ENCODE peak calls at places on chromosomes 5 and 9, in seven cellular contexts. I is mesenchymal stem cell, F is mesendoderm, B is H1, H is H9, C is neuronal stem cell, R is IMR-90. N is an unnamed sample.

GRCh38 chr5:38258319-38259061 is at the start of gene EGFLAM:
- DNase-seq in H (peak; percentile 75), C (peak; percentile 56), F (peak; percentile 88), B (peak; percentile 43), I (peak; percentile 39), R (no peak), N (no peak)

GRCh38 chr9:84493284-84493947 is 152.9 kb upstream of the SLC28A3 start:
- DNase-seq in R (no peak), I (no peak), H (peak; percentile 64), F (peak; percentile 40), C (no peak), B (no peak), N (no peak)

GRCh38 chr9:126376311-126376902 is 49.8 kb downstream of the MVB12B start:
- DNase-seq in F (peak; percentile 22), C (peak; percentile 35), H (no peak), R (no peak), I (no peak), B (no peak), N (no peak)

GRCh38 chr9:136765041-136765440 is 723 bp upstream of the LCN15 start:
- DNase-seq in I (no peak), B (no peak), C (no peak), H (peak; percentile 27), R (no peak), F (no peak), N (no peak)

GRCh38 chr5:79146352-79146751 is 34.7 kb downstream of the BHMT start:
- DNase-seq in R (peak; percentile 27), H (no peak), I (no peak), C (no peak), B (no peak), F (no peak), N (no peak)

GRCh38 chr9:91681461-91682305 is 258.1 kb upstream of the NFIL3 start:
- DNase-seq in H (peak; percentile 87), F (peak; percentile 79), B (peak; percentile 47), R (peak; percentile 64), C (peak; percentile 58), I (peak; percentile 66), N (peak; percentile 68)

GRCh38 chr5:35182541-35183242 is 47.6 kb downstream of the PRLR start:
- DNase-seq in C (no peak), R (no peak), F (peak; percentile 24), H (no peak), B (no peak), I (no peak), N (no peak)

GRCh38 chr9:124087226-124087625 is 75.7 kb downstream of the LHX2 start:
- DNase-seq in H (no peak), B (no peak), R (no peak), I (no peak), C (no peak), F (no peak), N (no peak)

GRCh38 chr5:138461343-138462125 is 3.7 kb upstream of the EGR1 start:
- DNase-seq in F (peak; percentile 45), H (no peak), I (peak; percentile 86), B (no peak), R (peak; percentile 87), C (no peak), N (peak; percentile 68)

GRCh38 chr9:91843623-91844111 is 106.4 kb downstream of the ROR2 start:
- DNase-seq in I (no peak), F (no peak), C (no peak), H (no peak), R (no peak), B (no peak), N (no peak)

GRCh38 chr5:73230264-73231244 is 57.6 kb downstream of the TMEM174 start:
- DNase-seq in R (no peak), F (peak; percentile 51), C (no peak), B (no peak), I (no peak), H (peak; percentile 68), N (no peak)

GRCh38 chr5:10498350-10498749 is 56.7 kb downstream of the ROPN1L start:
- DNase-seq in R (no peak), C (no peak), B (no peak), I (no peak), F (no peak), H (peak; percentile 47), N (no peak)

GRCh38 chr9:98121096-98121495 is 2.1 kb upstream of the TRIM14 start:
- DNase-seq in B (no peak), C (no peak), R (no peak), I (no peak), H (no peak), F (no peak), N (peak; percentile 28)

DNA sequence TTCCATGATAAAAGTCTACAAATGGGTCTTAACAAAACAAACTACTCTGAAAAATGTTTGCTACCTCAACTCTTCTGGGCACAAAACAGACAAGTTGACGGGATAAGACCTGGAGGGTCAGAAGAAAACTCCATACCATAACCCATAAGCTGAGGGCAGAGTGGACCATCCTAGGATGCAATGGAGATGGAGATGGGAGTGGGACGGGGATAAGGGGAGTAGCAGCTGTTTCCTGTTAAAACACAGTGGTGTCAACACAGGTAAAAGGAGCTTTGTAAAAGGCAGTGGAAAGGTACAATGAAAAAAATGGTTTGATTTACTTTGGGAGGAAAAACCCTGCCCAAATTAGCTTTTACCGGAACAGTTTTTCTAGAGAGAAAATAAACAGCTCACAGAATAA is 41.6 kb downstream of the CEMIP2 start:
- DNase-seq in H (no peak), C (no peak), B (no peak), I (no peak), F (no peak), R (no peak), N (no peak)
- H2AK5ac ChIP-seq in H (no peak overlapping the region), C (no peak overlapping the region), B (no peak overlapping the region), I (no peak overlapping the region), F (no peak overlapping the region), R (peak overlapping the region; percentile 70), N (no peak overlapping the region)

GRCh38 chr9:113872485-113873143 is 3.5 kb upstream of the ZNF618 start:
- DNase-seq in C (no peak), B (no peak), F (no peak), I (no peak), R (no peak), H (no peak), N (no peak)
- H3K4me1 ChIP-seq in C (peaks cover 3% of the 10 kb centered on the region), B (peaks cover 4% of the 10 kb centered on the region), F (no peaks in the 10 kb centered on the region), I (no peaks in the 10 kb centered on the region), R (no peaks in the 10 kb centered on the region), H (peaks cover 8% of the 10 kb centered on the region), N (no peaks in the 10 kb centered on the region)

DNA sequence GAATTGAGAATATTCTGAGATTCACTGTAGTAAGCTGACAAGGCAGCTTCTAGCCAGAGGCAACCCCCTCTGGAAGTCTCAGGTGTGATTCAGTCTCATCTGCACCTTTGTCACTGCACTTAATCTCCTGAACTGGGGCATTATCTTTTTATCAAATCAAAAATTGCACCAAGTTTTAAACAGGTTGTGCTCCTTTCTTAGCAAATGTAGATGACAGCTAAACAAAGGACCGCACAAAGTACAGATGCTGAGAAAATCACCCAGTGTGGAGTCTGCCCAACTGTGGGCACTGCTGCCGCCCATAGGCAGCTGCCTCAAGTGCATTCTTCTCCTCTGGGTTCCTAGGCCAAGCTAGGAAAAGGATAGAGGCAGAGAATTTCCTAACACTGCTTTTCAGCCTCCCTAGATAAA is 51.1 kb downstream of the STARD4 start:
- DNase-seq in I (peak; percentile 52), R (peak; percentile 25), F (peak; percentile 72), B (peak; percentile 36), H (peak; percentile 66), C (peak; percentile 31), N (peak; percentile 61)
- H2AK5ac ChIP-seq in I (no peak overlapping the region), R (no peak overlapping the region), F (no peak overlapping the region), B (no peak overlapping the region), H (no peak overlapping the region), C (no peak overlapping the region), N (no peak overlapping the region)

GRCh38 chr5:173682313-173682712 is 65.9 kb upstream of the BOD1 start:
- DNase-seq in B (no peak), H (no peak), F (no peak), C (no peak), R (no peak), I (no peak), N (peak; percentile 13)
- H3K4me1 ChIP-seq in B (no peaks in the 10 kb centered on the region), H (no peaks in the 10 kb centered on the region), F (no peaks in the 10 kb centered on the region), C (no peaks in the 10 kb centered on the region), R (no peaks in the 10 kb centered on the region), I (no peaks in the 10 kb centered on the region), N (no peaks in the 10 kb centered on the region)

DNA sequence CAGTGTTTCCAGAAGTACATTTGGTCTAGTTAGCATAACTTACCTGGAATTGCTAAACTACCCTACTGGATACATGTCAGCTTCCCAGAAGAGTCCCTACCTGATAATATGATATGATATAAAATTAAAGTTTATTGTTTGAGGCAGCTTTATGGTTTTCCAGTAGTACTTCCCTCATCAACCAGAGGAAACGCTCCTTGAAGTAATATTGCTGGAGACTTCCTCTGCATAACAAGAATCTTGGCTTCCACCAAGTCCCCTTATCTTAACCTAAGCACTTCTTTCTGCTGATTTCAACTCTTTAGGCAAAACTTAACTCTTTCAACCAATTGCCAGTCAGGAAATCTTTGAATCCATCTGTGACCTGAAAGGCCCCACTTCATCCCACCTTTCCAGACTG is 214.3 kb upstream of the PTGER4 start:
- DNase-seq in H (no peak), B (no peak), C (no peak), R (no peak), F (no peak), I (no peak), N (no peak)
- H2AK5ac ChIP-seq in H (no peak overlapping the region), B (no peak overlapping the region), C (no peak overlapping the region), R (no peak overlapping the region), F (no peak overlapping the region), I (no peak overlapping the region), N (no peak overlapping the region)

DNA sequence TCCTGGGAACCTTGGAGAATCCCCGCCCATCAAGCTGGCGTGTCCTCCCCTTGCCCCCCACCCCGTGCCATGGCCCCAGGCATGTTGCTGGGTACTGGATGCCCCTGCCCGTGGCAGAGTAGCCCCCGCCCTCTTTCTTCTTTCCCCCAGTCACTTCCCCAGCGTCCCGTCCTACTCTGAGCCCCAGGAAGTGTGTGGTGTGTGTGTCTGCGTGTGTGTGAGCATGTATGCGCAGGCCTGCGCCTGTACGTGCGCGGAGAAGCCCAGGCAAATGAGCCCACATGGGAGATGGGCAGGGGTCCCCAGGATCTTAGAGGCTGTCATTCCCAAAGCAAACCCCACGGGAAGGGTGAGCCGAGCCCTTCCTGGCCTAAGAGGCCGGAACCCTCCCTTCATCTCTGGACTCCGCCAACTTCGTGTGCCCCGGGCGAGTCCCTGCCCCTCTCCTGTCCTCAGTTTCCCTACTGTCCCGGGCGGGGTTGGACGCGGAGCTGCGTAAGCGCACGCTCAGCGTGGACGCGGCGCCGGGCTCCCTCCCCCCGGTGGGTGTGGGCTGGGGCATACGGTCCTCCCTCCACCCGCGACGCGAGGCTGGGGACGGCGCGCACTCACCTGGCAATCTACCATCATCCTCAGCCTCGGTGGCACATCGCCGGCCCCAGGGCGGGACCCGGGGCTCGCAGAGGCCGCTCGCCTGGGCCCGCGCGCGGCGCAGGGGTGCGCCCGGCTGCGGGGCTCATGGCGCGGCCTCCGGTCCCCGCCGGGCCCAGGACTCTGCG is 15.2 kb downstream of the GBGT1 start:
- DNase-seq in H (no peak), R (peak; percentile 38), B (no peak), C (peak; percentile 31), F (peak; percentile 50), I (peak; percentile 67), N (peak; percentile 68)
- H3K4me1 ChIP-seq in H (peaks cover 5% of the 10 kb centered on the region), R (peaks cover 16% of the 10 kb centered on the region), B (peaks cover 14% of the 10 kb centered on the region), C (peaks cover 31% of the 10 kb centered on the region), F (peaks cover 3% of the 10 kb centered on the region), I (peaks cover 37% of the 10 kb centered on the region), N (peaks cover 14% of the 10 kb centered on the region)

N was measured in trophoblast cell.